ENCODE peak calls at places on chromosomes 3 and 15, in seven cellular contexts. M is HAP-1, W is GM23248, Z is tibial artery, I is AG09309, T is IMR-90, Y is right cardiac atrium. B is an unnamed sample.

GRCh38 chr3:61577760-61578159 is 16.4 kb downstream of the PTPRG start:
- DNase-seq in M (no peak), I (no peak), W (no peak), Z (no peak), T (no peak), Y (no peak), B (no peak)

GRCh38 chr3:54168451-54168850 is 46.1 kb downstream of the CACNA2D3 start:
- DNase-seq in T (no peak), Y (no peak), I (no peak), W (no peak), M (no peak), Z (no peak), B (peak; percentile 59)

GRCh38 chr3:179801263-179801662 is 148.4 kb downstream of the USP13 start:
- DNase-seq in I (peak; percentile 97), Z (no peak), M (no peak), T (peak; percentile 96), W (peak; percentile 96), Y (no peak), B (no peak)

GRCh38 chr15:39642011-39642640 is 61.2 kb downstream of the THBS1 start:
- DNase-seq in T (peak; percentile 76), M (no peak), Z (no peak), W (peak; percentile 76), I (peak; percentile 37), Y (no peak), B (no peak)

GRCh38 chr3:133295199-133295901 is 104.5 kb upstream of the BFSP2 start:
- DNase-seq in Z (no peak), Y (no peak), I (no peak), W (peak; percentile 31), M (no peak), T (peak; percentile 81), B (no peak)

GRCh38 chr3:45923755-45924154 is 19.5 kb upstream of the CXCR6 start:
- DNase-seq in I (no peak), Z (peak; percentile 33), Y (no peak), W (peak; percentile 83), T (peak; percentile 81), M (no peak), B (no peak)

GRCh38 chr3:73490453-73491311 is 134.1 kb downstream of the PDZRN3 start:
- DNase-seq in Z (no peak), I (no peak), T (peak; percentile 70), Y (peak; percentile 37), W (no peak), M (no peak), B (peak; percentile 20)

GRCh38 chr15:74378853-74379252 is 11.4 kb upstream of the CYP11A1 start:
- DNase-seq in Y (no peak), T (peak; percentile 77), M (no peak), Z (no peak), W (peak; percentile 42), I (no peak), B (no peak)

GRCh38 chr3:13710251-13710650 is 161.3 kb downstream of the FBLN2 start:
- DNase-seq in T (no peak), W (no peak), I (no peak), M (no peak), Y (no peak), Z (peak; percentile 41), B (no peak)

GRCh38 chr3:65500398-65501306 is 538.1 kb downstream of the MAGI1 start:
- DNase-seq in Z (no peak), T (no peak), M (no peak), W (no peak), Y (no peak), I (no peak), B (no peak)

GRCh38 chr3:62892045-62892444 is 16.8 kb upstream of the CADPS start:
- DNase-seq in W (no peak), I (no peak), Z (no peak), Y (no peak), T (no peak), M (no peak), B (no peak)

GRCh38 chr3:42736081-42736480 is 33.5 kb upstream of the HHATL start:
- DNase-seq in M (no peak), W (no peak), T (no peak), Z (no peak), I (no peak), Y (no peak), B (no peak)

GRCh38 chr15:76206325-76206976 is 104.8 kb downstream of the ETFA start:
- DNase-seq in M (no peak), I (no peak), T (peak; percentile 31), Y (peak; percentile 81), W (no peak), Z (peak; percentile 90), B (no peak)

GRCh38 chr3:48507256-48508061 is 3.5 kb upstream of the SHISA5 start:
- DNase-seq in W (peak; percentile 69), Y (peak; percentile 34), T (peak; percentile 67), Z (peak; percentile 75), I (no peak), M (peak; percentile 46), B (peak; percentile 74)

GRCh38 chr3:107727102-107727501 is 204.3 kb downstream of the BBX start:
- DNase-seq in T (no peak), I (no peak), Y (no peak), M (peak; percentile 46), W (no peak), Z (no peak), B (no peak)

GRCh38 chr15:88651971-88652370 is 13.2 kb downstream of the ISG20 start:
- DNase-seq in Z (peak; percentile 64), M (no peak), W (no peak), Y (no peak), T (no peak), I (no peak), B (no peak)

GRCh38 chr3:45628746-45629145 is 34.2 kb downstream of the LIMD1 start:
- DNase-seq in W (no peak), Z (peak; percentile 35), Y (no peak), I (no peak), T (peak; percentile 53), M (no peak), B (no peak)

GRCh38 chr3:46860381-46861292 is 2.6 kb downstream of the MYL3 start:
- DNase-seq in W (peak; percentile 39), M (no peak), Z (peak; percentile 58), I (no peak), T (no peak), Y (peak; percentile 17), B (no peak)

GRCh38 chr3:193040836-193041672 is 123.4 kb upstream of the MB21D2 start:
- DNase-seq in W (peak; percentile 61), T (peak; percentile 60), M (peak; percentile 51), I (peak; percentile 35), Z (no peak), Y (no peak), B (peak; percentile 5)

GRCh38 chr3:139657936-139658335 is 19.8 kb downstream of the NMNAT3 start:
- DNase-seq in Z (no peak), W (no peak), T (no peak), M (no peak), I (no peak), Y (no peak), B (no peak)

GRCh38 chr15:67307156-67307555 is 52.6 kb downstream of the IQCH start:
- DNase-seq in W (peak; percentile 62), Y (no peak), T (peak; percentile 63), Z (no peak), M (no peak), I (no peak), B (no peak)

GRCh38 chr15:51168700-51169099 is 74.0 kb upstream of the TNFAIP8L3 start:
- DNase-seq in I (no peak), W (no peak), M (no peak), Z (no peak), Y (no peak), T (no peak), B (no peak)

GRCh38 chr15:101795455-101795854 is 7.9 kb upstream of the OR4F6 start:
- DNase-seq in Z (no peak), I (peak; percentile 37), T (peak; percentile 93), M (no peak), W (peak; percentile 83), Y (no peak), B (no peak)

GRCh38 chr3:73484656-73485248 is 140.0 kb downstream of the PDZRN3 start:
- DNase-seq in I (no peak), Y (no peak), Z (no peak), T (peak; percentile 47), M (peak; percentile 66), W (peak; percentile 67), B (peak; percentile 78)

GRCh38 chr15:97729270-97729669 is 231.2 kb upstream of the ARRDC4 start:
- DNase-seq in Z (no peak), Y (no peak), I (no peak), W (no peak), M (no peak), T (no peak), B (no peak)
- H3K4me3 ChIP-seq in Z (no peak overlapping the region), Y (peak overlapping the region; percentile 27), I (no peak overlapping the region), W (no peak overlapping the region), M (no peak overlapping the region), T (no peak overlapping the region), B (no peak overlapping the region)

GRCh38 chr3:32502089-32502943 is at the start of gene CMTM6:
- DNase-seq in I (no peak), M (peak; percentile 98), Z (peak; percentile 90), T (peak; percentile 80), Y (peak; percentile 85), W (peak; percentile 93), B (peak; percentile 60)

GRCh38 chr3:32500225-32500624 is 2.4 kb downstream of the CMTM6 start:
- DNase-seq in Y (no peak), W (no peak), T (peak; percentile 15), M (no peak), Z (no peak), I (no peak), B (no peak)

GRCh38 chr3:32502944-32503286 is 263 bp upstream of the CMTM6 start:
- DNase-seq in Z (no peak), Y (no peak), M (no peak), I (no peak), W (no peak), T (no peak), B (no peak)

GRCh38 chr3:32500880-32501784 is 1.5 kb downstream of the CMTM6 start:
- DNase-seq in W (peak; percentile 11), Z (no peak), M (peak; percentile 16), I (no peak), Y (peak; percentile 37), T (no peak), B (no peak)

GRCh38 chr3:32501785-32502088 is 915 bp downstream of the CMTM6 start:
- DNase-seq in M (no peak), I (no peak), Y (no peak), T (no peak), Z (no peak), W (no peak), B (no peak)
- H3K4me3 ChIP-seq in M (peak overlapping the region; percentile 92), I (peak overlapping the region; percentile 83), Y (peak overlapping the region; percentile 77), T (peak overlapping the region; percentile 59), Z (peak overlapping the region; percentile 99), W (peak overlapping the region; percentile 84), B (peak overlapping the region; percentile 77)

GRCh38 chr3:119229190-119229589 is 11.5 kb downstream of the B4GALT4 start:
- DNase-seq in T (no peak), Z (no peak), W (no peak), I (no peak), Y (no peak), M (no peak), B (no peak)
- H3K4me3 ChIP-seq in T (no peak overlapping the region), Z (no peak overlapping the region), W (no peak overlapping the region), I (no peak overlapping the region), Y (no peak overlapping the region), M (no peak overlapping the region), B (no peak overlapping the region)

DNA sequence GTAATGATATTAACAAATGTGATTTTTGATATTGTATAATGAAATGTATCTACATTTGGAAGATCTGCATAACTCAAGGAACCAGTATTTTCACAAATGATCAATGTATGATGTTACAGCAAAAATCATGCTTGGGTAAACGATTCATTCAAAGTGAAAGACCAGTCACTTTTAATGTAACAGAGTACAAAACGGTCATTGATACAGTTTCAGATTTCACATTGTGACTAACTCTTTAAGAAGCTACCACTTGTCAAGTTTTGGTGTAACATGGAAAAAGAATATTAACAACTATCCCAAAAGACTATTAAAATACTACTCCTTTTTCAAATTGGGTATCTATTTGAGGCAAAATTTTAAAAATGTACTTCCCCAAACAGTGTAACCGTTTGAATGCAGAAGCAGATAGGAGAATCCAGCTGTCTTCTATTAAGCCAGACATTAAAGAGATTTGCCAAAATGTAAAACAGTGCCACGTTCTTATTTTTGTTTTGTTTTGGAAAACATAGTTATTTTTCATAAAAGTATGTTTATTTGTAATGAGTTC is 31.7 kb downstream of the AKAP13 start:
- DNase-seq in M (no peak), Z (no peak), W (peak; percentile 68), Y (no peak), T (peak; percentile 75), I (no peak), B (no peak)
- H3K4me3 ChIP-seq in M (no peak overlapping the region), Z (no peak overlapping the region), W (peak overlapping the region; percentile 49), Y (no peak overlapping the region), T (no peak overlapping the region), I (no peak overlapping the region), B (no peak overlapping the region)